ENCODE peak calls at places on chromosomes 12 and 14, in five cellular contexts. One of them, this sample, is unnamed.

GRCh38 chr14:35045798-35046047 is 349 bp upstream of the FAM177A1 start:
- DNase-seq in SK-N-SH: no peak
- DNase-seq in K562: no peak
- DNase-seq in HCT116: no peak
- DNase-seq in H1: no peak
- DNase-seq in this sample: no peak

GRCh38 chr14:80325112-80325511 is 113.8 kb upstream of the DIO2 start:
- DNase-seq in SK-N-SH: no peak
- DNase-seq in K562: no peak
- DNase-seq in HCT116: no peak
- DNase-seq in H1: no peak
- DNase-seq in this sample: no peak

GRCh38 chr12:90366286-90366685 is 588.7 kb downstream of the CCER1 start:
- DNase-seq in SK-N-SH: no peak
- DNase-seq in K562: no peak
- DNase-seq in HCT116: no peak
- DNase-seq in H1: no peak
- DNase-seq in this sample: no peak

GRCh38 chr14:42806909-42807315 is 1200.2 kb downstream of the LRFN5 start:
- DNase-seq in SK-N-SH: no peak
- DNase-seq in K562: no peak
- DNase-seq in HCT116: no peak
- DNase-seq in H1: no peak
- DNase-seq in this sample: no peak

GRCh38 chr12:92854344-92854743 is 74.8 kb downstream of the EEA1 start:
- DNase-seq in SK-N-SH: no peak
- DNase-seq in K562: no peak
- DNase-seq in HCT116: no peak
- DNase-seq in H1: no peak
- DNase-seq in this sample: no peak

GRCh38 chr14:73491256-73491976 is 683 bp downstream of the RIOX1 start:
- DNase-seq in SK-N-SH: peak
- DNase-seq in K562: peak
- DNase-seq in HCT116: no peak
- DNase-seq in H1: peak
- DNase-seq in this sample: peak

GRCh38 chr12:13099910-13100609 is 3.4 kb downstream of the GSG1 start:
- DNase-seq in SK-N-SH: no peak
- DNase-seq in K562: no peak
- DNase-seq in HCT116: no peak
- DNase-seq in H1: no peak
- DNase-seq in this sample: no peak

GRCh38 chr12:92629349-92630065 is 73.3 kb upstream of the PLEKHG7 start:
- DNase-seq in SK-N-SH: no peak
- DNase-seq in K562: peak
- DNase-seq in HCT116: no peak
- DNase-seq in H1: no peak
- DNase-seq in this sample: no peak

GRCh38 chr12:57591567-57592325 is 754 bp downstream of the PIP4K2C start:
- DNase-seq in SK-N-SH: peak
- DNase-seq in K562: peak
- DNase-seq in HCT116: no peak
- DNase-seq in H1: peak
- DNase-seq in this sample: peak
- TF ChIP-seq JUND in SK-N-SH: no peak
- TF ChIP-seq JUND in K562: no peak
- TF ChIP-seq JUND in HCT116: no peak
- TF ChIP-seq JUND in H1: no peak
- TF ChIP-seq JUND in this sample: no peak

GRCh38 chr14:78254911-78255431 is 84.8 kb downstream of the NRXN3 start:
- DNase-seq in SK-N-SH: no peak
- DNase-seq in K562: no peak
- DNase-seq in HCT116: no peak
- DNase-seq in H1: no peak
- DNase-seq in this sample: no peak
- TF ChIP-seq JUND in SK-N-SH: no peak
- TF ChIP-seq JUND in K562: no peak
- TF ChIP-seq JUND in HCT116: no peak
- TF ChIP-seq JUND in H1: no peak
- TF ChIP-seq JUND in this sample: no peak

GRCh38 chr12:110874781-110875180 is 28.0 kb downstream of the CCDC63 start:
- DNase-seq in SK-N-SH: no peak
- DNase-seq in K562: no peak
- DNase-seq in HCT116: no peak
- DNase-seq in H1: no peak
- DNase-seq in this sample: no peak

GRCh38 chr12:110874351-110874750 is 27.6 kb downstream of the CCDC63 start:
- DNase-seq in SK-N-SH: no peak
- DNase-seq in K562: no peak
- DNase-seq in HCT116: no peak
- DNase-seq in H1: no peak
- DNase-seq in this sample: no peak

GRCh38 chr12:110869803-110870202 is 23.0 kb downstream of the CCDC63 start:
- DNase-seq in SK-N-SH: no peak
- DNase-seq in K562: no peak
- DNase-seq in HCT116: no peak
- DNase-seq in H1: no peak
- DNase-seq in this sample: no peak

GRCh38 chr12:110872100-110872499 is 25.3 kb downstream of the CCDC63 start:
- DNase-seq in SK-N-SH: no peak
- DNase-seq in K562: no peak
- DNase-seq in HCT116: no peak
- DNase-seq in H1: no peak
- DNase-seq in this sample: no peak

GRCh38 chr12:110869035-110869434 is 22.2 kb downstream of the CCDC63 start:
- DNase-seq in SK-N-SH: no peak
- DNase-seq in K562: no peak
- DNase-seq in HCT116: no peak
- DNase-seq in H1: no peak
- DNase-seq in this sample: no peak
- TF ChIP-seq JUND in SK-N-SH: no peak
- TF ChIP-seq JUND in K562: no peak
- TF ChIP-seq JUND in HCT116: no peak
- TF ChIP-seq JUND in H1: no peak
- TF ChIP-seq JUND in this sample: no peak

GRCh38 chr12:50786498-50787231 is 22.8 kb downstream of the ATF1 start:
- DNase-seq in SK-N-SH: no peak
- DNase-seq in K562: no peak
- DNase-seq in HCT116: peak
- DNase-seq in H1: no peak
- DNase-seq in this sample: no peak

GRCh38 chr12:50784501-50784900 is 20.6 kb downstream of the ATF1 start:
- DNase-seq in SK-N-SH: no peak
- DNase-seq in K562: no peak
- DNase-seq in HCT116: no peak
- DNase-seq in H1: no peak
- DNase-seq in this sample: no peak

GRCh38 chr12:50787618-50788017 is 23.7 kb downstream of the ATF1 start:
- DNase-seq in SK-N-SH: no peak
- DNase-seq in K562: no peak
- DNase-seq in HCT116: no peak
- DNase-seq in H1: no peak
- DNase-seq in this sample: no peak

GRCh38 chr12:50788562-50788961 is 24.7 kb downstream of the ATF1 start:
- DNase-seq in SK-N-SH: no peak
- DNase-seq in K562: no peak
- DNase-seq in HCT116: no peak
- DNase-seq in H1: peak
- DNase-seq in this sample: no peak

GRCh38 chr12:50785406-50785805 is 21.5 kb downstream of the ATF1 start:
- DNase-seq in SK-N-SH: no peak
- DNase-seq in K562: no peak
- DNase-seq in HCT116: no peak
- DNase-seq in H1: no peak
- DNase-seq in this sample: no peak
- TF ChIP-seq JUND in SK-N-SH: no peak
- TF ChIP-seq JUND in K562: no peak
- TF ChIP-seq JUND in HCT116: no peak
- TF ChIP-seq JUND in H1: no peak
- TF ChIP-seq JUND in this sample: no peak

GRCh38 chr14:89330236-89331002 is 86.6 kb downstream of the FOXN3 start:
- DNase-seq in SK-N-SH: no peak
- DNase-seq in K562: no peak
- DNase-seq in HCT116: no peak
- DNase-seq in H1: no peak
- DNase-seq in this sample: no peak
- TF ChIP-seq JUND in SK-N-SH: no peak
- TF ChIP-seq JUND in K562: no peak
- TF ChIP-seq JUND in HCT116: no peak
- TF ChIP-seq JUND in H1: no peak
- TF ChIP-seq JUND in this sample: no peak

GRCh38 chr12:114682101-114682919 is 1.7 kb downstream of the TBX3 start:
- DNase-seq in SK-N-SH: no peak
- DNase-seq in K562: no peak
- DNase-seq in HCT116: no peak
- DNase-seq in H1: no peak
- DNase-seq in this sample: no peak
- TF ChIP-seq JUND in SK-N-SH: no peak
- TF ChIP-seq JUND in K562: no peak
- TF ChIP-seq JUND in HCT116: no peak
- TF ChIP-seq JUND in H1: no peak
- TF ChIP-seq JUND in this sample: no peak

This sample was measured in T47D.